ENCODE peak calls at places on chromosomes 4 and X, in ten cellular contexts. X, P, G, I, N, W, H, Q, M and O are unnamed samples.

GRCh38 chr4:33160126-33160525 is 2440.0 kb downstream of the PCDH7 start:
- DNase-seq in X (no peak), P (no peak), G (peak), I (peak), N (peak), W (no peak), H (peak), Q (peak), M (no peak), O (no peak)

GRCh38 chr4:65799513-65799912 is 129.2 kb upstream of the EPHA5 start:
- DNase-seq in X (no peak), P (no peak), G (no peak), I (no peak), N (no peak), W (no peak), H (no peak), Q (no peak), M (no peak), O (no peak)

GRCh38 chr4:109912706-109913621 is at the start of gene EGF:
- DNase-seq in X (no peak), P (no peak), G (peak), I (peak), N (no peak), W (peak), H (peak), Q (no peak), M (no peak), O (no peak)

GRCh38 chr4:9999956-10000551 is 21.2 kb downstream of the SLC2A9 start:
- DNase-seq in X (no peak), P (no peak), G (no peak), I (no peak), N (no peak), W (no peak), H (no peak), Q (no peak), M (no peak), O (no peak)

GRCh38 chrX:34483980-34484379 is 173.1 kb downstream of the TMEM47 start:
- DNase-seq in X (no peak), P (no peak), G (no peak), I (no peak), N (no peak), W (no peak), H (no peak), Q (no peak), M (no peak), O (no peak)

GRCh38 chr4:38902695-38903094 is 35.1 kb downstream of the FAM114A1 start:
- DNase-seq in X (no peak), P (no peak), G (peak), I (peak), N (no peak), W (no peak), H (peak), Q (no peak), M (no peak), O (no peak)

GRCh38 chr4:71711985-71712348 is 71.9 kb downstream of the GC start:
- DNase-seq in X (no peak), P (no peak), G (no peak), I (peak), N (no peak), W (no peak), H (no peak), Q (no peak), M (no peak), O (no peak)

GRCh38 chrX:40947276-40947675 is 138.0 kb upstream of the USP9X start:
- DNase-seq in X (no peak), P (no peak), G (no peak), I (peak), N (no peak), W (no peak), H (no peak), Q (no peak), M (no peak), O (no peak)

GRCh38 chr4:42906906-42907774 is 14.6 kb downstream of the GRXCR1 start:
- DNase-seq in X (no peak), P (no peak), G (no peak), I (no peak), N (no peak), W (no peak), H (no peak), Q (peak), M (peak), O (no peak)

GRCh38 chrX:104968241-104968640 is 252.3 kb downstream of the TEX13A start:
- DNase-seq in X (no peak), P (no peak), G (no peak), I (no peak), N (no peak), W (no peak), H (no peak), Q (no peak), M (no peak), O (no peak)

GRCh38 chr4:107721436-107722090 is 1.5 kb upstream of the PAPSS1 start:
- DNase-seq in X (no peak), P (no peak), G (no peak), I (no peak), N (no peak), W (peak), H (no peak), Q (no peak), M (no peak), O (no peak)

GRCh38 chr4:173025131-173025530 is 143.5 kb upstream of the GALNT7 start:
- DNase-seq in X (no peak), P (no peak), G (peak), I (peak), N (peak), W (peak), H (peak), Q (peak), M (peak), O (no peak)

GRCh38 chr4:6177587-6178197 is 22.7 kb downstream of the JAKMIP1 start:
- DNase-seq in X (no peak), P (no peak), G (peak), I (no peak), N (no peak), W (no peak), H (peak), Q (peak), M (peak), O (no peak)

GRCh38 chr4:86778169-86778568 is 71.0 kb downstream of the SLC10A6 start:
- DNase-seq in X (no peak), P (no peak), G (no peak), I (no peak), N (no peak), W (no peak), H (no peak), Q (no peak), M (no peak), O (no peak)

GRCh38 chr4:8410641-8411271 is 29.8 kb downstream of the ACOX3 start:
- DNase-seq in X (no peak), P (no peak), G (peak), I (peak), N (peak), W (peak), H (peak), Q (peak), M (peak), O (no peak)

GRCh38 chr4:174278467-174278866 is 5.0 kb downstream of the FBXO8 start:
- DNase-seq in X (no peak), P (no peak), G (no peak), I (no peak), N (no peak), W (no peak), H (no peak), Q (no peak), M (no peak), O (no peak)

GRCh38 chrX:1581132-1581531 is 10.3 kb upstream of the AKAP17A start:
- DNase-seq in X (no peak), P (no peak), G (peak), I (no peak), N (no peak), W (peak), H (peak), Q (peak), M (peak), O (peak)

GRCh38 chr4:101651778-101652177 is 138.8 kb upstream of the BANK1 start:
- DNase-seq in X (no peak), P (no peak), G (no peak), I (no peak), N (no peak), W (no peak), H (no peak), Q (no peak), M (no peak), O (no peak)

GRCh38 chr4:108377021-108377420 is 208.3 kb upstream of the LEF1 start:
- DNase-seq in X (no peak), P (no peak), G (no peak), I (no peak), N (no peak), W (no peak), H (no peak), Q (no peak), M (no peak), O (no peak)

GRCh38 chrX:11792461-11793421 is 34.7 kb downstream of the MSL3 start:
- DNase-seq in X (no peak), P (no peak), G (no peak), I (no peak), N (no peak), W (no peak), H (peak), Q (no peak), M (peak), O (no peak)

GRCh38 chr4:119284876-119285611 is 36.9 kb downstream of the FABP2 start:
- DNase-seq in X (no peak), P (no peak), G (no peak), I (peak), N (no peak), W (no peak), H (peak), Q (no peak), M (no peak), O (no peak)

GRCh38 chr4:15295421-15296162 is 132.2 kb upstream of the C1QTNF7 start:
- DNase-seq in X (no peak), P (no peak), G (no peak), I (no peak), N (no peak), W (no peak), H (no peak), Q (peak), M (no peak), O (no peak)

GRCh38 chr4:9143421-9144080 is 26.7 kb upstream of the FAM90A26 start:
- DNase-seq in X (no peak), P (no peak), G (no peak), I (no peak), N (no peak), W (no peak), H (no peak), Q (no peak), M (no peak), O (no peak)

GRCh38 chrX:1307626-1308340 is 28.8 kb upstream of the IL3RA start:
- DNase-seq in X (no peak), P (no peak), G (peak), I (no peak), N (no peak), W (no peak), H (no peak), Q (no peak), M (no peak), O (no peak)

GRCh38 chr4:113350576-113350975 is 301.1 kb downstream of the ANK2 start:
- DNase-seq in X (no peak), P (no peak), G (no peak), I (no peak), N (no peak), W (no peak), H (no peak), Q (no peak), M (no peak), O (no peak)

GRCh38 chrX:41781500-41781899 is 57.5 kb downstream of the GPR82 start:
- DNase-seq in X (no peak), P (no peak), G (peak), I (peak), N (peak), W (no peak), H (peak), Q (peak), M (no peak), O (no peak)

GRCh38 chr4:25330905-25331816 is 18.6 kb downstream of the ZCCHC4 start:
- DNase-seq in X (no peak), P (no peak), G (no peak), I (peak), N (no peak), W (no peak), H (no peak), Q (no peak), M (no peak), O (no peak)

GRCh38 chr4:99593781-99594636 is 19.4 kb downstream of the MTTP start:
- DNase-seq in X (no peak), P (no peak), G (no peak), I (no peak), N (no peak), W (no peak), H (no peak), Q (no peak), M (no peak), O (no peak)

GRCh38 chrX:56798866-56799864 is 70.1 kb downstream of the NBDY start:
- DNase-seq in X (no peak), P (no peak), G (no peak), I (peak), N (no peak), W (peak), H (no peak), Q (no peak), M (peak), O (peak)

GRCh38 chr4:91997045-91997444 is 306.7 kb upstream of the GRID2 start:
- DNase-seq in X (no peak), P (no peak), G (no peak), I (no peak), N (no peak), W (no peak), H (no peak), Q (no peak), M (no peak), O (no peak)

GRCh38 chr4:24973471-24974251 is 57.1 kb downstream of the LGI2 start:
- DNase-seq in X (no peak), P (peak), G (no peak), I (peak), N (no peak), W (no peak), H (peak), Q (no peak), M (peak), O (no peak)

GRCh38 chr4:663438-664428 is 10.3 kb downstream of the ATP5ME start:
- DNase-seq in X (peak), P (peak), G (no peak), I (no peak), N (peak), W (no peak), H (no peak), Q (peak), M (peak), O (no peak)

GRCh38 chr4:72390409-72390808 is 178.6 kb downstream of the ADAMTS3 start:
- DNase-seq in X (no peak), P (no peak), G (no peak), I (peak), N (no peak), W (no peak), H (no peak), Q (no peak), M (no peak), O (no peak)

GRCh38 chr4:107855723-107856122 is 31.0 kb downstream of the SGMS2 start:
- DNase-seq in X (no peak), P (no peak), G (no peak), I (no peak), N (no peak), W (no peak), H (no peak), Q (no peak), M (no peak), O (no peak)

GRCh38 chrX:26026179-26026578 is 112.0 kb upstream of the MAGEB18 start:
- DNase-seq in X (no peak), P (no peak), G (no peak), I (peak), N (no peak), W (no peak), H (no peak), Q (no peak), M (no peak), O (no peak)

GRCh38 chrX:38109042-38109904 is 102.9 kb downstream of the SYTL5 start:
- DNase-seq in X (no peak), P (no peak), G (no peak), I (no peak), N (no peak), W (no peak), H (no peak), Q (no peak), M (no peak), O (no peak)

GRCh38 chrX:13380230-13380629 is 60.4 kb upstream of the ATXN3L start:
- DNase-seq in X (no peak), P (no peak), G (no peak), I (peak), N (no peak), W (no peak), H (no peak), Q (no peak), M (no peak), O (no peak)

GRCh38 chrX:84046403-84046984 is 141.5 kb downstream of the RPS6KA6 start:
- DNase-seq in X (no peak), P (no peak), G (peak), I (peak), N (peak), W (no peak), H (peak), Q (peak), M (peak), O (no peak)

GRCh38 chr4:76144546-76144945 is 3.7 kb downstream of the NUP54 start:
- DNase-seq in X (no peak), P (no peak), G (no peak), I (no peak), N (no peak), W (no peak), H (no peak), Q (no peak), M (no peak), O (no peak)
- TF ChIP-seq CTCF in X (no peak), P (no peak), G (no peak), I (no peak), N (no peak), W (no peak), H (no peak), Q (no peak), M (no peak), O (no peak)

DNA sequence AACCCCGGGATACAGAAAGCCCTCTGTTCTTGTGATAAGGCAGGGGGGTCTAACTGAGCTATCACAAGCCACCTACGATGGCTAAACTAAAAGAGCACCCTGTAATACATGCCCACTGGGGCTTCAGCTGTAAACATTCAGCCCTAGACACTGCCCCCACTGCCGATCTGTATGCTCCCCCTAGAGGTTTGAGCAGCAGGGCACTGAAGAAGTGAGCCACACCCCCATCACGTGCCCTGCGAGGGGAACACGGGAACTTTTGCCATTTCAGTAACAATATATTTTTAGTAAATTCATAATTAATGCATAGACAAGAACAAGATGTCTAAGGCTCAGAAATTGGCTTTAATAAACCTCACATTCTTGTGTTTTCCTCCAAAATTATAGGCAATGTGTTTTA is 235.2 kb upstream of the SFRP2 start:
- DNase-seq in X (no peak), P (no peak), G (peak), I (no peak), N (peak), W (no peak), H (no peak), Q (no peak), M (no peak), O (no peak)
- TF ChIP-seq CTCF in X (no peak), P (no peak), G (peak), I (no peak), N (no peak), W (no peak), H (no peak), Q (peak), M (no peak), O (peak)

DNA sequence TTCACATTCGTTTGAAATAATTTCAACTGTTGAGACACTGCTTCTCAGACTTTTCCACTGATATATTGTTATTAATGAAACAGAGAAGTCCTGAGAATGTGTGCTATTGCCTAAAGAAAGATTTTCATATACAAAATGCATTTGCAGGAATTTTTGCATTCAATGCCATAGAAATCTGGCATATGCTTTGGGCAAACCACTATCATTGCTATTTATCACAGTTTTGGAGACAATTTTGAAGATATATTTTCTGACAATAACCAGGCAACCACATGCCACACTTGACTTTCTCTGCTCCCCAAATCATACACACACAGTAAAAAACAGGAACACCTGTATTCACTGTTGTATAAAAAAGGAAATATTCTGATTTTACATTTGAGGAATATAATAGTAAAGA is 1303.7 kb upstream of the IGFBP7 start:
- DNase-seq in X (no peak), P (no peak), G (no peak), I (no peak), N (no peak), W (no peak), H (no peak), Q (no peak), M (no peak), O (no peak)
- TF ChIP-seq CTCF in X (no peak), P (no peak), G (no peak), I (no peak), N (no peak), W (no peak), H (no peak), Q (no peak), M (no peak), O (no peak)

DNA sequence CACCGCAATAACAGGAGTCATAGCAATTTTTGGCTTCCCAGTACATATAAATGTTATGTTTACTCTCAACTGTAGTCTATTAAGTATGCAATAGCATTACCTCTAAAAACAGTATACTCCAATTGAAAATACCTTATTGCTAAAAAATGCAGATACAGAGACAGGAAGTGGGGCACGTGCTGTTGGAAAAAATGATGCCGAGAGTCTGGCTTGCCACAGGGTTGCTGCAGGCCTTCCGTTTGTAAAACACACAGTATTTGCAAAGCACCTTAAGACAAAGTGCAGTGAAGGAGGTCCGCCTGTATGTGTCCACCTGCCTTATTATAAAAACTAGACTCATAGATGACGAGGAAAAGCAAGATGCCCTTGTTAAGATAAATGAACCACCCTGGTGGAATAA is 23.5 kb downstream of the CD99 start:
- DNase-seq in X (peak), P (no peak), G (no peak), I (no peak), N (no peak), W (no peak), H (no peak), Q (no peak), M (no peak), O (no peak)
- TF ChIP-seq CTCF in X (no peak), P (no peak), G (no peak), I (no peak), N (no peak), W (no peak), H (no peak), Q (no peak), M (no peak), O (no peak)

GRCh38 chr4:31458813-31459212 is 738.6 kb downstream of the PCDH7 start:
- DNase-seq in X (no peak), P (no peak), G (no peak), I (peak), N (no peak), W (no peak), H (no peak), Q (no peak), M (no peak), O (no peak)

GRCh38 chr4:31461425-31461824 is 741.3 kb downstream of the PCDH7 start:
- DNase-seq in X (no peak), P (no peak), G (peak), I (peak), N (no peak), W (no peak), H (peak), Q (no peak), M (no peak), O (no peak)

GRCh38 chr4:31455612-31456011 is 735.4 kb downstream of the PCDH7 start:
- DNase-seq in X (no peak), P (no peak), G (no peak), I (no peak), N (no peak), W (no peak), H (no peak), Q (no peak), M (no peak), O (no peak)
- TF ChIP-seq CTCF in X (no peak), P (no peak), G (no peak), I (no peak), N (no peak), W (no peak), H (no peak), Q (no peak), M (no peak), O (no peak)

DNA sequence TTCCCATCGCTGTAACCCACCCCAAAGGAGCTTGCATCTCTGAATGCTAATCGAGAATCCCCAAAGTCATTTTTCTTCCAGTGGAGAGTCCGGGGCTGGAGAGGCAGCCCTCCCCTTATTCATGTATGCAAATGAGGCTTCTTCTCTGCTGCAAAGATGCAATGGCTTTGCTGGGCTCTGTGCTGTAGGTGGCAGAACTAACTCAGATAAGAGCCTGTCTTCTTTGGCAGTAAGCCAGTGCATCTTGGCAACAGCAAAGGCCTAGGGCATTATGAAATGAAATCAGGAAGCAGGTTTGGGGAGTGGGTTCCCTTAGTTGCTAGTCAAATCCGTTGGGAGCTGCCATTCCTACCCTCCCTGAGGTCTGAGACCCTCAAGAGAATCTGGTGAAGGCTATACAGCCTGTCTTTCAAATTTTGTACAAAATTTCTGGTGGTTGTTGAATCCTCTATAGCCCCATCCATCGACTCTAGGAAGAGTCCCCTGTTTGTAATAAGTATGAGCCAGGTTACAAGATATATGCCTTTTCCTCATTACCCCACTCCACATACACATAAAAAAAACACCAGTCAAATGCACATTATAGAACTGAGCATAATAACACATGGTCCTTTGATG is 290.6 kb upstream of the TAPT1 start:
- DNase-seq in X (peak), P (no peak), G (peak), I (peak), N (no peak), W (peak), H (no peak), Q (peak), M (peak), O (no peak)
- TF ChIP-seq CTCF in X (peak), P (peak), G (no peak), I (peak), N (no peak), W (peak), H (no peak), Q (peak), M (no peak), O (peak)